ENCODE peak calls at places on chromosomes 2 and 18, in seven cellular contexts. N, K, Z, V, X, Y and P are unnamed samples.

GRCh38 chr2:26653207-26654060 is 12.3 kb upstream of the CIB4 start:
- DNase-seq in Y (no peak), X (no peak), V (no peak), N (no peak), K (no peak), Z (no peak), P (no peak)

GRCh38 chr2:66436546-66436945 is 1.6 kb downstream of the MEIS1 start:
- DNase-seq in Y (no peak), N (no peak), K (no peak), X (no peak), Z (no peak), V (no peak), P (peak; percentile 31)

GRCh38 chr2:239660390-239661228 is 259.8 kb upstream of the HDAC4 start:
- DNase-seq in Z (no peak), V (no peak), Y (no peak), N (no peak), K (no peak), X (no peak), P (no peak)

GRCh38 chr2:222892321-222892720 is 31.5 kb downstream of the ACSL3 start:
- DNase-seq in V (no peak), N (no peak), X (no peak), K (no peak), Z (no peak), Y (no peak), P (peak; percentile 45)

GRCh38 chr2:237072067-237072931 is 13.4 kb upstream of the COPS8 start:
- DNase-seq in X (peak; percentile 65), V (peak; percentile 73), Y (no peak), N (peak; percentile 54), K (peak; percentile 74), Z (peak; percentile 76), P (peak; percentile 77)

GRCh38 chr2:25894135-25894830 is 16.0 kb upstream of the ASXL2 start:
- DNase-seq in Z (no peak), X (no peak), N (no peak), Y (no peak), V (no peak), K (peak; percentile 37), P (peak; percentile 49)

GRCh38 chr2:144404621-144405312 is 115.2 kb downstream of the ZEB2 start:
- DNase-seq in Y (no peak), V (no peak), X (no peak), Z (no peak), K (no peak), N (no peak), P (no peak)

GRCh38 chr2:162731917-162732804 is 106.4 kb downstream of the KCNH7 start:
- DNase-seq in V (no peak), N (no peak), K (no peak), Y (no peak), X (no peak), Z (no peak), P (no peak)

GRCh38 chr2:232352511-232353091 is 25.9 kb upstream of the ALPP start:
- DNase-seq in Y (no peak), V (no peak), K (no peak), N (no peak), X (peak; percentile 27), Z (no peak), P (no peak)

GRCh38 chr2:7020939-7021470 is 103.8 kb downstream of the RNF144A start:
- DNase-seq in X (no peak), Z (no peak), N (no peak), Y (no peak), K (no peak), V (no peak), P (no peak)

GRCh38 chr2:126244937-126245336 is 411.0 kb upstream of the GYPC start:
- DNase-seq in Z (peak; percentile 80), K (peak; percentile 34), X (no peak), V (peak; percentile 19), Y (no peak), N (no peak), P (peak; percentile 28)

GRCh38 chr2:84906108-84906899 is 848 bp downstream of the TMSB10 start:
- DNase-seq in X (no peak), N (no peak), V (peak; percentile 51), K (no peak), Z (peak; percentile 34), Y (no peak), P (no peak)

GRCh38 chr2:84781942-84782716 is 98.8 kb downstream of the TRABD2A start:
- DNase-seq in Y (no peak), V (no peak), N (no peak), K (no peak), X (no peak), Z (no peak), P (peak; percentile 33)

GRCh38 chr2:209498574-209498973 is 74.7 kb downstream of the MAP2 start:
- DNase-seq in N (no peak), K (no peak), Z (no peak), X (no peak), V (no peak), Y (no peak), P (no peak)

GRCh38 chr2:160493227-160494028 is at the start of gene RBMS1:
- DNase-seq in Y (no peak), Z (peak; percentile 84), X (no peak), K (peak; percentile 56), N (peak; percentile 51), V (peak; percentile 75), P (peak; percentile 69)

GRCh38 chr2:40489678-40489960 is 37.7 kb upstream of the SLC8A1 start:
- DNase-seq in K (no peak), X (no peak), Y (no peak), V (no peak), Z (no peak), N (no peak), P (no peak)

GRCh38 chr2:1045109-1045508 is 94.5 kb downstream of the SNTG2 start:
- DNase-seq in Z (no peak), Y (no peak), V (no peak), K (no peak), N (no peak), X (no peak), P (no peak)

GRCh38 chr2:1046067-1046466 is 95.4 kb downstream of the SNTG2 start:
- DNase-seq in N (no peak), V (no peak), K (no peak), X (no peak), Z (no peak), Y (no peak), P (no peak)

GRCh38 chr2:1049691-1050090 is 99.0 kb downstream of the SNTG2 start:
- DNase-seq in N (no peak), K (no peak), X (no peak), Y (peak; percentile 56), Z (no peak), V (no peak), P (peak; percentile 35)

GRCh38 chr2:1051075-1051474 is 100.4 kb downstream of the SNTG2 start:
- DNase-seq in Z (no peak), K (no peak), N (no peak), Y (no peak), X (no peak), V (no peak), P (peak; percentile 3)

DNA sequence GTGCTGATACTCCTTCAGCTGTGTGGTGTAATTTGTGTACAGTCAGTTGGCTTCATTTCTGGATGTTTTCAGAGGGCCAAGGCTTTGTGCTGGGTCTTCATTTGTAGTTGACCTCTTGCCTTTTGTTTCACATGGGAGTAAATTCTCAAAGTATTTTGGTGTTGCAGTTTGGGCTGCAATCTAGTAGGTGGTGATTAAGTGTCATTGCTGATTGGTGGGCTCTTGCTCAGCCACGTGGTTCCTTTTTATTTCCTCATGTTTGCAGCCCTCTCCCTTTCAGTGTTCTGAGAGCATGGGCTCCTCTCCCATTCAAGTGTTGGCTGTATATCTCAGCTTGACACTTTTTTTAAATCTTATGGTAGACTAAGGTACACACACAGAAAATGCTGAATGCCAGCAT is 96.8 kb downstream of the SNTG2 start:
- DNase-seq in Z (no peak), K (no peak), V (no peak), X (no peak), Y (no peak), N (no peak), P (peak; percentile 11)
- TF ChIP-seq CTCF in Z (peak; percentile 15), K (no peak), V (no peak), X (no peak), Y (no peak), N (no peak), P (no peak)

GRCh38 chr18:75317723-75318122 is 107.1 kb downstream of the TSHZ1 start:
- DNase-seq in N (no peak), V (no peak), Y (no peak), K (no peak), X (no peak), Z (no peak), P (no peak)

GRCh38 chr18:75321431-75321830 is 106.1 kb downstream of the SMIM21 start:
- DNase-seq in N (no peak), K (no peak), V (no peak), Z (no peak), Y (no peak), X (no peak), P (no peak)

GRCh38 chr18:75322206-75322605 is 105.3 kb downstream of the SMIM21 start:
- DNase-seq in V (no peak), N (no peak), Y (no peak), K (no peak), X (no peak), Z (no peak), P (no peak)

GRCh38 chr18:75319905-75320304 is 107.6 kb downstream of the SMIM21 start:
- DNase-seq in Z (no peak), N (no peak), K (no peak), X (no peak), V (no peak), Y (no peak), P (no peak)

DNA sequence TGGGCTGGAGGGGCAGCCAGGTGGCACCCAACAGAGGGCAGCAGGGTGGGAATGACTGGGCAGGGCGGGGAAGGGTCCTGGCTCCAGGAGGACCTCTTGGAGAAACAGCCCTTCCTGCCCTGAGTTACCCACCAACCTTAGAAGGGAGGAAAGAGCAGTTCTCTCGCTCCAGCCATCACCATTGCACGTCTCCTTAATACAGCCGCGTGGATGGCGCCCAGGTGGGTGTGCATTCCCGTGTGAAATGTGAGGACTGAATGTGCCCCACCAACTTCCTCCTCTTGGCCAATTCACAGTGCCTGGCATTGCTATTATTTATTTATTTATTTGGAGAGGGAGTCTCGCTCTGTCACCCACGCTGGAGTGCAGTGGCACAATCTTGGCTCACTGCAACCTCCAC is 107.0 kb downstream of the SMIM21 start:
- DNase-seq in N (no peak), V (no peak), X (no peak), K (no peak), Z (no peak), Y (no peak), P (no peak)
- H3K4me3 ChIP-seq in N (no peak overlapping the region), V (no peak overlapping the region), X (no peak overlapping the region), K (no peak overlapping the region), Z (no peak overlapping the region), Y (no peak overlapping the region), P (no peak overlapping the region)

GRCh38 chr2:59021786-59022185 is 780.7 kb upstream of the FANCL start:
- DNase-seq in Y (no peak), K (no peak), Z (no peak), N (no peak), X (no peak), V (no peak), P (no peak)
- TF ChIP-seq CTCF in Y (no peak), K (no peak), Z (no peak), N (no peak), X (no peak), V (no peak), P (no peak)

DNA sequence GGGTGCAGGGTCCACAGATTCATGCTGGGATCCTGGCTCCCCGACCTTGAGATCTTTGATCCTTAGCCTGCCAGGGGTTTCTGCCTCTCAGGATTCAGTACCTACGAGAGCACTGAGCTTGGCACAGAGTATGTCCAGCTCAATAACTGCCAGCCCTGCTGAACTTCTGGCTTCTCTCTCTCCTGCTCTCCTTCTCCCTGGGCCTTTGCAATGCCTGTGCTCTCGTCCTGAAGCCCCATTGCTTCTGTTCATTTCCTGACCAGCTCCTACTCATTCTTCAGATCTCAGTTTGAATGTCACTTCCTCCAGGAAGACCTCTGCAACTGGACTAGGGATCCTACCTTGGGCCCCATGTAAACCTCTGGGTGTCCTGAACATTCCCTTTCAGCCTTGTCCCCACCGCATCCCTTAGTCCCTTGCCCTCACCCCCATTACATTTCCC is 113.8 kb upstream of the HAAO start:
- DNase-seq in Z (no peak), N (no peak), Y (no peak), V (no peak), X (no peak), K (no peak), P (no peak)
- H3K4me3 ChIP-seq in Z (no peak overlapping the region), N (no peak overlapping the region), Y (no peak overlapping the region), V (no peak overlapping the region), X (peak overlapping the region; percentile 4), K (no peak overlapping the region), P (no peak overlapping the region)